ENCODE peak calls at places on chromosomes 12 and 14, in four cellular contexts. One of them, this sample, is unnamed. For H3K27me3 and H3K36me3, the result is how much of the 10 kb centered on the place peaks cover.

GRCh38 chr12:109131522-109132050 is 15.2 kb downstream of the ACACB start:
- DNase-seq in hepatocyte: no peak
- DNase-seq in psoas muscle: peak
- DNase-seq in bronchial epithelial cell: no peak
- DNase-seq in this sample: no peak

GRCh38 chr12:5258966-5259365 is 172.9 kb upstream of the NTF3 start:
- DNase-seq in bronchial epithelial cell: no peak
- DNase-seq in hepatocyte: no peak
- DNase-seq in psoas muscle: no peak
- DNase-seq in this sample: peak

GRCh38 chr12:122834229-122834920 is 882 bp upstream of the HIP1R start:
- DNase-seq in hepatocyte: peak
- DNase-seq in bronchial epithelial cell: peak
- DNase-seq in psoas muscle: no peak
- DNase-seq in this sample: peak

GRCh38 chr12:19131020-19131431 is 1.5 kb downstream of the PLEKHA5 start:
- DNase-seq in psoas muscle: no peak
- DNase-seq in bronchial epithelial cell: peak
- DNase-seq in hepatocyte: peak
- DNase-seq in this sample: peak

GRCh38 chr14:24411468-24412454 is 13.0 kb downstream of the NYNRIN start:
- DNase-seq in psoas muscle: no peak
- DNase-seq in bronchial epithelial cell: peak
- DNase-seq in hepatocyte: peak
- DNase-seq in this sample: no peak

GRCh38 chr12:6688543-6688999 is 604 bp downstream of the ZNF384 start:
- DNase-seq in psoas muscle: peak
- DNase-seq in bronchial epithelial cell: no peak
- DNase-seq in hepatocyte: peak
- DNase-seq in this sample: peak

GRCh38 chr14:59500732-59501131 is 16.4 kb downstream of the JKAMP start:
- DNase-seq in psoas muscle: no peak
- DNase-seq in bronchial epithelial cell: no peak
- DNase-seq in hepatocyte: no peak
- DNase-seq in this sample: no peak

GRCh38 chr14:24080888-24081738 is 9.8 kb downstream of the CPNE6 start:
- DNase-seq in hepatocyte: peak
- DNase-seq in bronchial epithelial cell: peak
- DNase-seq in psoas muscle: peak
- DNase-seq in this sample: peak

GRCh38 chr14:101068958-101069549 is 165.5 kb upstream of the RTL1 start:
- DNase-seq in hepatocyte: no peak
- DNase-seq in bronchial epithelial cell: no peak
- DNase-seq in psoas muscle: peak
- DNase-seq in this sample: no peak

GRCh38 chr12:123057505-123058265 is 77.2 kb downstream of the ARL6IP4 start:
- DNase-seq in bronchial epithelial cell: no peak
- DNase-seq in psoas muscle: no peak
- DNase-seq in hepatocyte: no peak
- DNase-seq in this sample: no peak

GRCh38 chr12:123532808-123533649 is 490 bp downstream of the RILPL1 start:
- DNase-seq in bronchial epithelial cell: no peak
- DNase-seq in hepatocyte: peak
- DNase-seq in psoas muscle: peak
- DNase-seq in this sample: peak

GRCh38 chr14:106442857-106443256 is 916.5 kb downstream of the TMEM121 start:
- DNase-seq in hepatocyte: no peak
- DNase-seq in bronchial epithelial cell: no peak
- DNase-seq in psoas muscle: no peak
- DNase-seq in this sample: no peak

GRCh38 chr12:107631715-107632114 is 53.9 kb upstream of the PWP1 start:
- DNase-seq in bronchial epithelial cell: peak
- DNase-seq in hepatocyte: peak
- DNase-seq in psoas muscle: no peak
- DNase-seq in this sample: no peak

GRCh38 chr12:84183576-84183975 is 729.0 kb downstream of the SLC6A15 start:
- DNase-seq in psoas muscle: no peak
- DNase-seq in hepatocyte: no peak
- DNase-seq in bronchial epithelial cell: peak
- DNase-seq in this sample: no peak

GRCh38 chr12:68828669-68829068 is 20.7 kb downstream of the MDM2 start:
- DNase-seq in psoas muscle: no peak
- DNase-seq in bronchial epithelial cell: no peak
- DNase-seq in hepatocyte: no peak
- DNase-seq in this sample: no peak

GRCh38 chr12:46942579-46942978 is 116.8 kb upstream of the SLC38A4 start:
- DNase-seq in bronchial epithelial cell: peak
- DNase-seq in hepatocyte: no peak
- DNase-seq in psoas muscle: no peak
- DNase-seq in this sample: no peak

GRCh38 chr12:63068857-63069442 is 82.1 kb downstream of the AVPR1A start:
- DNase-seq in bronchial epithelial cell: peak
- DNase-seq in hepatocyte: peak
- DNase-seq in psoas muscle: no peak
- DNase-seq in this sample: no peak

GRCh38 chr12:128268348-128268725 is 1.4 kb downstream of the TMEM132C start:
- DNase-seq in hepatocyte: no peak
- DNase-seq in bronchial epithelial cell: no peak
- DNase-seq in psoas muscle: no peak
- DNase-seq in this sample: no peak

GRCh38 chr12:42507589-42507988 is 82.0 kb downstream of the PRICKLE1 start:
- DNase-seq in hepatocyte: no peak
- DNase-seq in psoas muscle: no peak
- DNase-seq in bronchial epithelial cell: no peak
- DNase-seq in this sample: no peak

GRCh38 chr12:90945070-90945649 is 9.8 kb downstream of the CCER1 start:
- DNase-seq in hepatocyte: peak
- DNase-seq in psoas muscle: no peak
- DNase-seq in bronchial epithelial cell: peak
- DNase-seq in this sample: no peak

GRCh38 chr12:57118711-57119271 is 7.6 kb upstream of the STAT6 start:
- DNase-seq in bronchial epithelial cell: peak
- DNase-seq in hepatocyte: no peak
- DNase-seq in psoas muscle: no peak
- DNase-seq in this sample: peak

GRCh38 chr12:49615725-49616124 is 7.6 kb upstream of the PRPF40B start:
- DNase-seq in bronchial epithelial cell: peak
- DNase-seq in hepatocyte: no peak
- DNase-seq in psoas muscle: no peak
- DNase-seq in this sample: no peak

GRCh38 chr14:103561381-103562134 is 899 bp downstream of the BAG5 start:
- DNase-seq in bronchial epithelial cell: peak
- DNase-seq in hepatocyte: peak
- DNase-seq in psoas muscle: peak
- DNase-seq in this sample: peak

GRCh38 chr14:69289811-69290520 is 30.0 kb downstream of the GALNT16 start:
- DNase-seq in bronchial epithelial cell: no peak
- DNase-seq in psoas muscle: no peak
- DNase-seq in hepatocyte: no peak
- DNase-seq in this sample: no peak

GRCh38 chr14:99393059-99393655 is 87.5 kb downstream of the SETD3 start:
- DNase-seq in psoas muscle: no peak
- DNase-seq in bronchial epithelial cell: peak
- DNase-seq in hepatocyte: peak
- DNase-seq in this sample: no peak

GRCh38 chr14:69713976-69714716 is 52.8 kb upstream of the SRSF5 start:
- DNase-seq in bronchial epithelial cell: no peak
- DNase-seq in psoas muscle: no peak
- DNase-seq in hepatocyte: no peak
- DNase-seq in this sample: no peak

GRCh38 chr14:69043598-69044267 is 64.6 kb upstream of the ACTN1 start:
- DNase-seq in hepatocyte: no peak
- DNase-seq in bronchial epithelial cell: peak
- DNase-seq in psoas muscle: peak
- DNase-seq in this sample: peak

GRCh38 chr14:94125659-94126418 is 3.6 kb downstream of the IFI27L2 start:
- DNase-seq in hepatocyte: no peak
- DNase-seq in bronchial epithelial cell: no peak
- DNase-seq in psoas muscle: no peak
- DNase-seq in this sample: no peak

GRCh38 chr12:116053479-116054195 is 223.9 kb downstream of the MED13L start:
- DNase-seq in bronchial epithelial cell: peak
- DNase-seq in psoas muscle: peak
- DNase-seq in hepatocyte: peak
- DNase-seq in this sample: peak

GRCh38 chr14:92517761-92518160 is 4.2 kb downstream of the RIN3 start:
- DNase-seq in bronchial epithelial cell: no peak
- DNase-seq in psoas muscle: no peak
- DNase-seq in hepatocyte: no peak
- DNase-seq in this sample: no peak

GRCh38 chr12:109594566-109595317 is 21.1 kb downstream of the MVK start:
- DNase-seq in bronchial epithelial cell: no peak
- DNase-seq in hepatocyte: no peak
- DNase-seq in psoas muscle: no peak
- DNase-seq in this sample: no peak

GRCh38 chr12:34016361-34016760 is 5.9 kb upstream of the ALG10 start:
- DNase-seq in psoas muscle: no peak
- DNase-seq in hepatocyte: no peak
- DNase-seq in bronchial epithelial cell: no peak
- DNase-seq in this sample: no peak

GRCh38 chr12:96375173-96375572 is 25.1 kb downstream of the CDK17 start:
- DNase-seq in hepatocyte: no peak
- DNase-seq in bronchial epithelial cell: no peak
- DNase-seq in psoas muscle: no peak
- DNase-seq in this sample: no peak

GRCh38 chr14:81309511-81309910 is 88.8 kb upstream of the GTF2A1 start:
- DNase-seq in hepatocyte: no peak
- DNase-seq in bronchial epithelial cell: no peak
- DNase-seq in psoas muscle: no peak
- DNase-seq in this sample: no peak

GRCh38 chr12:53603196-53603595 is 23.0 kb downstream of the ATF7 start:
- DNase-seq in psoas muscle: no peak
- DNase-seq in bronchial epithelial cell: no peak
- DNase-seq in hepatocyte: no peak
- DNase-seq in this sample: no peak

GRCh38 chr12:53601296-53601847 is 24.8 kb downstream of the ATF7 start:
- DNase-seq in hepatocyte: no peak
- DNase-seq in psoas muscle: no peak
- DNase-seq in bronchial epithelial cell: no peak
- DNase-seq in this sample: no peak

GRCh38 chr12:53603804-53604203 is 22.4 kb downstream of the ATF7 start:
- DNase-seq in bronchial epithelial cell: peak
- DNase-seq in hepatocyte: no peak
- DNase-seq in psoas muscle: no peak
- DNase-seq in this sample: no peak

GRCh38 chr12:53600490-53601295 is 25.5 kb downstream of the ATF7 start:
- DNase-seq in psoas muscle: no peak
- DNase-seq in bronchial epithelial cell: no peak
- DNase-seq in hepatocyte: no peak
- DNase-seq in this sample: no peak

GRCh38 chr12:53602176-53602942 is 23.8 kb downstream of the ATF7 start:
- DNase-seq in bronchial epithelial cell: no peak
- DNase-seq in psoas muscle: no peak
- DNase-seq in hepatocyte: no peak
- DNase-seq in this sample: no peak
- H3K4me3 ChIP-seq in bronchial epithelial cell: no peak
- H3K4me3 ChIP-seq in psoas muscle: no peak
- H3K4me3 ChIP-seq in hepatocyte: no peak
- H3K4me3 ChIP-seq in this sample: no peak

DNA sequence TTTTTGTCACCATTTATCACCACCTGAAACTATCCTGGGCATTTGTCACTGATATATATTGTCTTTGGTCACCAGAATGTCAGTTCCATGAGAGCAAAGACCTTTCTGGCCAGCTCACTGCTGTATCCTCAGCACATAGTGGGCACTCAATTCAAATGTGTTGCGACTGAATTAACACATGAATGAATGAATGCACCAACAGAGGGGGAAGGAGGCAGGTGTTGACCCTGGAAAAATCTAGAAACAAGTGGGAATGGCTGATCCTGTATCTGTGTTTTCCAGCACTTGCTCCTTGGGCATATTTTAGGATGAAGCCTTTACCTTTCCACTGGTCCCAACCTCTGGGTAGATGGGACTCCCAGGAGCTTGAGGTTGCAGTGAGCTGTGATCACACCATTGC is 3.4 kb upstream of the NCOR2 start:
- DNase-seq in psoas muscle: no peak
- DNase-seq in bronchial epithelial cell: no peak
- DNase-seq in hepatocyte: no peak
- DNase-seq in this sample: no peak
- H3K27me3 ChIP-seq in psoas muscle: under half
- H3K27me3 ChIP-seq in bronchial epithelial cell: under half
- H3K27me3 ChIP-seq in hepatocyte: under half
- H3K27me3 ChIP-seq in this sample: under half

GRCh38 chr14:90403065-90403464 is 6.2 kb downstream of the CALM1 start:
- DNase-seq in bronchial epithelial cell: no peak
- DNase-seq in hepatocyte: no peak
- DNase-seq in psoas muscle: no peak
- DNase-seq in this sample: no peak

GRCh38 chr14:90402009-90402408 is 5.2 kb downstream of the CALM1 start:
- DNase-seq in bronchial epithelial cell: no peak
- DNase-seq in hepatocyte: no peak
- DNase-seq in psoas muscle: no peak
- DNase-seq in this sample: no peak

GRCh38 chr14:90398841-90399540 is 2.2 kb downstream of the CALM1 start:
- DNase-seq in hepatocyte: no peak
- DNase-seq in psoas muscle: no peak
- DNase-seq in bronchial epithelial cell: peak
- DNase-seq in this sample: no peak

GRCh38 chr14:90399541-90400444 is 3.0 kb downstream of the CALM1 start:
- DNase-seq in hepatocyte: peak
- DNase-seq in psoas muscle: peak
- DNase-seq in bronchial epithelial cell: peak
- DNase-seq in this sample: peak

GRCh38 chr14:90400904-90401561 is 4.2 kb downstream of the CALM1 start:
- DNase-seq in hepatocyte: no peak
- DNase-seq in bronchial epithelial cell: peak
- DNase-seq in psoas muscle: no peak
- DNase-seq in this sample: no peak
- H3K36me3 ChIP-seq in hepatocyte: under half
- H3K36me3 ChIP-seq in bronchial epithelial cell: under half
- H3K36me3 ChIP-seq in psoas muscle: half or more
- H3K36me3 ChIP-seq in this sample: under half

DNA sequence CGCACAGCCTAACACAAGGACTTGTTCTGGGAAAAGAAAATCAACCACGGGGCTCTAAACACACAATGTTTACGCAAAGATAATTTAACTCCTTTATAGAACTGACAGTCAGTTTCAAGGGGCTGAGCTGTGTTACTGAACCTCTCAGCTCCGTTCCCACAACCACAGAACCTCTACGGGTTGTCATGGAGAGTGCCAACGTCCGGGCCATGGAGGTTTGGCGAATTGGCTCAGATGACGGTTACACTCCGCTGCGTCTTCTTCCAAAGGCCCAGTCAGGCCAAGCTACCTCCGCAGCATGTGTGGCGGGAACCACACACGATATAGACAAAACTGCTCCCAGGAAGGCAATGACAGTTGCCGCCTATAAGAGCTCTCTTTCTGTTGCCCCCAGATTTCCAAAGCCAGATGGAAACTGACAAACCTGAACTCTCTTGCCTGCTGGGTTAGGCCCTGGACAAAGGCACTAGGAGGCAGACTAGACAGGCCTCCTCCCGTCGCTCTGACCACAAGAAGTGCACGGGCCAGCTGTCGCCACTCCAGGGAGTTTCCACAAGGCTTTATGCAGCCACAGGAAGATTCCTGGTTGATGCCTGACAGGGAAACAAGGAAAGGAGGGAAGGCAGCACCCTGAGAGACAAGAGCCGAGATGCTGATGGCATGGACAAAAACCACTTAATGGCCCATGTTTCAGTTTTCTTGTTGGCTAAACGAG is 30.3 kb downstream of the CCDC88C start:
- DNase-seq in psoas muscle: no peak
- DNase-seq in bronchial epithelial cell: peak
- DNase-seq in hepatocyte: no peak
- DNase-seq in this sample: peak
- H3K4me3 ChIP-seq in psoas muscle: no peak
- H3K4me3 ChIP-seq in bronchial epithelial cell: no peak
- H3K4me3 ChIP-seq in hepatocyte: no peak
- H3K4me3 ChIP-seq in this sample: no peak

This sample was measured in MG63.